ENCODE peak calls at places on chromosomes 5 and 9, in ten cellular contexts. Z is GM12878, K is A549, O is suprapubic skin, C is tibial nerve, P is SK-N-SH, U is ovary, M is K562, D is stomach, F is H1. Y is an unnamed sample. For H3K9me3, the result is how much of the 10 kb centered on the place peaks cover.

GRCh38 chr5:132086277-132086794 is 12.7 kb downstream of the CSF2 start:
- DNase-seq in Z (no peak), K (peak), O (peak), C (no peak), P (peak), U (no peak), M (peak), D (peak), F (no peak), Y (no peak)

GRCh38 chr5:122142480-122142879 is 13.1 kb downstream of the ZNF474 start:
- DNase-seq in Z (no peak), K (no peak), O (no peak), C (no peak), P (no peak), U (no peak), M (no peak), D (no peak), F (no peak), Y (no peak)

GRCh38 chr5:79702606-79703380 is 13.2 kb downstream of the CMYA5 start:
- DNase-seq in Z (no peak), K (peak), O (no peak), C (no peak), P (peak), U (no peak), M (peak), D (no peak), F (no peak), Y (no peak)

GRCh38 chr5:172114875-172115422 is 73.1 kb downstream of the STK10 start:
- DNase-seq in Z (peak), K (no peak), O (peak), C (no peak), P (no peak), U (no peak), M (no peak), D (peak), F (no peak), Y (peak)

GRCh38 chr9:19184144-19184917 is 46.2 kb upstream of the DENND4C start:
- DNase-seq in Z (peak), K (peak), O (peak), C (peak), P (peak), U (peak), M (peak), D (peak), F (no peak), Y (no peak)

GRCh38 chr5:107592515-107592914 is 78.2 kb downstream of the EFNA5 start:
- DNase-seq in Z (no peak), K (no peak), O (no peak), C (no peak), P (no peak), U (no peak), M (no peak), D (no peak), F (no peak), Y (no peak)

GRCh38 chr5:148817606-148818005 is 8.8 kb upstream of the ADRB2 start:
- DNase-seq in Z (no peak), K (no peak), O (no peak), C (no peak), P (no peak), U (no peak), M (no peak), D (no peak), F (no peak), Y (no peak)

GRCh38 chr9:82170079-82170662 is 181.6 kb downstream of the SPATA31D1 start:
- DNase-seq in Z (no peak), K (no peak), O (no peak), C (no peak), P (no peak), U (no peak), M (no peak), D (no peak), F (no peak), Y (no peak)

GRCh38 chr5:127723571-127723970 is 20.4 kb downstream of the CCDC192 start:
- DNase-seq in Z (no peak), K (no peak), O (no peak), C (peak), P (no peak), U (no peak), M (no peak), D (no peak), F (no peak), Y (peak)

GRCh38 chr9:127897194-127897692 is 2.2 kb downstream of the ST6GALNAC6 start:
- DNase-seq in Z (no peak), K (peak), O (peak), C (peak), P (peak), U (peak), M (peak), D (peak), F (no peak), Y (peak)

GRCh38 chr9:70883056-70883455 is 238.4 kb downstream of the TRPM3 start:
- DNase-seq in Z (no peak), K (no peak), O (no peak), C (no peak), P (no peak), U (no peak), M (no peak), D (no peak), F (no peak), Y (no peak)

GRCh38 chr9:18474778-18475177 is 825 bp downstream of the ADAMTSL1 start:
- DNase-seq in Z (no peak), K (no peak), O (no peak), C (no peak), P (no peak), U (no peak), M (no peak), D (no peak), F (no peak), Y (no peak)

GRCh38 chr5:43078956-43079355 is 38.8 kb upstream of the ANXA2R start:
- DNase-seq in Z (no peak), K (no peak), O (no peak), C (no peak), P (no peak), U (no peak), M (no peak), D (no peak), F (no peak), Y (no peak)

GRCh38 chr5:133842846-133843725 is 125.3 kb downstream of the C5orf15 start:
- DNase-seq in Z (no peak), K (no peak), O (peak), C (no peak), P (no peak), U (no peak), M (no peak), D (no peak), F (no peak), Y (no peak)

GRCh38 chr5:17005087-17005828 is 69.2 kb upstream of the MYO10 start:
- DNase-seq in Z (no peak), K (no peak), O (no peak), C (no peak), P (no peak), U (no peak), M (no peak), D (no peak), F (no peak), Y (no peak)

GRCh38 chr5:134086943-134087305 is 27.6 kb upstream of the TCF7 start:
- DNase-seq in Z (no peak), K (no peak), O (no peak), C (no peak), P (no peak), U (no peak), M (no peak), D (no peak), F (no peak), Y (no peak)

GRCh38 chr5:91052977-91053732 is 330.0 kb downstream of the ARRDC3 start:
- DNase-seq in Z (no peak), K (no peak), O (no peak), C (no peak), P (no peak), U (no peak), M (no peak), D (no peak), F (no peak), Y (no peak)

GRCh38 chr9:115202960-115203751 is 85.2 kb upstream of the TNC start:
- DNase-seq in Z (no peak), K (no peak), O (no peak), C (no peak), P (peak), U (no peak), M (no peak), D (no peak), F (no peak), Y (no peak)

GRCh38 chr5:122942164-122942914 is 94.2 kb downstream of the PPIC start:
- DNase-seq in Z (no peak), K (no peak), O (no peak), C (no peak), P (no peak), U (no peak), M (no peak), D (no peak), F (no peak), Y (no peak)

GRCh38 chr5:15183520-15183919 is 311.9 kb upstream of the ANKH start:
- DNase-seq in Z (no peak), K (no peak), O (no peak), C (no peak), P (no peak), U (no peak), M (no peak), D (no peak), F (no peak), Y (no peak)

GRCh38 chr5:181255276-181255675 is 5.7 kb downstream of the TRIM52 start:
- DNase-seq in Z (no peak), K (no peak), O (no peak), C (no peak), P (no peak), U (no peak), M (no peak), D (no peak), F (no peak), Y (no peak)

DNA sequence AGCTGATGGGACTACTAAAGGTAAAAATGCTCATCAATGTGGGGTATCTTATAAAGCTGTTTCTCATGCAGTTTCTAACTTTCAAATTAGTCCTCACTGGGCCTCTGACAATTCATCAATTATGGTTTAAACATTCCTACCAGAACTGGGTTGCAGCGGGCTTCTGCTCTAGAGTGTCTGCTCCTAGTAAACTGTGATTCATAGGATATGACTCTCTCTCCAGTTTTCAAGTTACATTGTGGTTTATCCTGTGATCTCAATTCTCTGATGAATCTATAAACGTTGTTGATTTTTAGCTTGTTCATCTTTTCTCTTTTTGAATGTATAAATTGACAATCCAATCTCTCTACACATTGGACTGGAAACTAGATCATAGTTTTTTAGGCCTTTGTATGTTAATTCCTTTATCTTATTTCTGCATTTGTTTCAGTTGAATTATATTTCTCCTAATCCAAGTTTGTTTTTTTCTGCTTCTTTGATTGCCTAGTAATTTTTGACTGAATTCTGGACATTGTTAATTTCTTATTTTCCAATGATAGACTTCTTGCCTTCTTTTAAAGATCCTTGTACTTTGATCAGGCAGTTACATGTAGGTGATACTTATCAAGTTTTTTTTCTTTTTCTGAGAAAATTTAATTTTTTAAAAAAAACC is 822.6 kb downstream of the TLE1 start:
- DNase-seq in Z (no peak), K (no peak), O (no peak), C (no peak), P (no peak), U (no peak), M (no peak), D (no peak), F (no peak), Y (no peak)
- TF ChIP-seq EP300 in Z (no peak), K (no peak), O (no peak), C (no peak), P (no peak), U (no peak), M (no peak), D (no peak), F (no peak), Y (no peak)

DNA sequence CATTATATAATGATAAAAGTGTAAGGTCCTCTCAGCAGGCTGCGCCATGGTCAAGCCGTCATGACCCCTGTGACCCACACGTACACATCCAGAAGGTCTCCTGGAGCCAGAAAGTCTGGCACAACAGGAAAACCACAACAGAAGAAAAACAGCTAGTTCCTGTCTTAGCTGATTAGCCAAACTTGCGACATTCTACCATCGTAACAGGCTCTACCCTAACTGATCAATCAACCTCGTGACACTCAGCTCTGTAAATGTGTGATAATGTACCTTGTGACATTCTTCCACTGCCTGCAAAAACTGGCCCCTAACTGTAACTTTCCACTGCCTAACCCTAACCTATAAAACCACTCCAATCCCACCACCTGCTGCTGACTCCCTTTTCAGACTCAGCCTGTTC is 316.4 kb upstream of the TUSC1 start:
- DNase-seq in Z (no peak), K (no peak), O (no peak), C (no peak), P (no peak), U (no peak), M (no peak), D (no peak), F (no peak), Y (no peak)
- H3K4me3 ChIP-seq in Z (no peak), K (no peak), O (no peak), C (no peak), P (no peak), U (no peak), M (no peak), D (no peak), F (no peak), Y (no peak)

DNA sequence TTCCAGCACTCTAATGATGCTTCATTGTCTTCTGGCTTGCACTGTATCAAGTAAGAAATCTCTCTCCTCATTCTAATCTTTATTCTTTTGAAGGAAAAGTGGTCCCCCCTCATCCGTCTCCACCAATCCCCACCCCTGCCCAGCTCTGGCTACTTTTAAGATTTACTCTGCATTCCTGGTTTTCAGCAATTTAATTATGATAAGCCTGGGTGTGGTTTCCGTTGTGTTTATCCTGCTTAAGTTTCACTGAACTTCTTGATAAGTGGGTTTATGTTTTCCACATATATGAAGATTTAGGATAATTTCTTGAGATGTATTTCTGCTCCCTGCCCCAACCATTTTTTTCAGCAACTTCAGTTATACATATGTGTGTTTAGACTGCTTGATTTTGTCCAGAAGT is 46.5 kb downstream of the PTBP3 start:
- DNase-seq in Z (no peak), K (no peak), O (no peak), C (no peak), P (no peak), U (no peak), M (peak), D (no peak), F (no peak), Y (no peak)
- H3K9me3 ChIP-seq in Z (under half), K (under half), O (under half), C (under half), P (under half), U (under half), M (under half), D (under half), F (under half), Y (under half)

GRCh38 chr5:68226564-68227073 is 11.1 kb downstream of the PIK3R1 start:
- DNase-seq in Z (no peak), K (no peak), O (no peak), C (no peak), P (no peak), U (no peak), M (no peak), D (no peak), F (no peak), Y (no peak)

GRCh38 chr5:68225188-68225910 is 9.8 kb downstream of the PIK3R1 start:
- DNase-seq in Z (no peak), K (no peak), O (peak), C (peak), P (no peak), U (peak), M (no peak), D (peak), F (no peak), Y (peak)

GRCh38 chr5:68225911-68226563 is 10.5 kb downstream of the PIK3R1 start:
- DNase-seq in Z (no peak), K (no peak), O (no peak), C (no peak), P (no peak), U (no peak), M (no peak), D (no peak), F (no peak), Y (no peak)

GRCh38 chr5:68222824-68223354 is 7.3 kb downstream of the PIK3R1 start:
- DNase-seq in Z (no peak), K (no peak), O (no peak), C (no peak), P (no peak), U (no peak), M (no peak), D (no peak), F (no peak), Y (no peak)

GRCh38 chr5:68224561-68225187 is 9.1 kb downstream of the PIK3R1 start:
- DNase-seq in Z (no peak), K (no peak), O (no peak), C (no peak), P (no peak), U (no peak), M (no peak), D (no peak), F (no peak), Y (no peak)
- TF ChIP-seq EP300 in Z (no peak), K (no peak), O (no peak), C (no peak), P (no peak), U (no peak), M (no peak), D (no peak), F (no peak), Y (no peak)

GRCh38 chr5:150484964-150485769 is 22.8 kb upstream of the NDST1 start:
- DNase-seq in Z (no peak), K (no peak), O (no peak), C (no peak), P (no peak), U (no peak), M (no peak), D (no peak), F (no peak), Y (no peak)
- H3K4me3 ChIP-seq in Z (peak), K (peak), O (peak), C (peak), P (peak), U (peak), M (peak), D (peak), F (peak), Y (peak)

GRCh38 chr5:76532061-76532460 is 91.1 kb downstream of the F2RL2 start:
- DNase-seq in Z (no peak), K (no peak), O (no peak), C (no peak), P (no peak), U (no peak), M (no peak), D (no peak), F (no peak), Y (no peak)
- H3K9me3 ChIP-seq in Z (under half), K (under half), O (under half), C (under half), P (under half), U (under half), M (under half), D (under half), F (under half), Y (under half)

GRCh38 chr9:126149661-126150060 is 177.0 kb upstream of the MVB12B start:
- DNase-seq in Z (no peak), K (no peak), O (no peak), C (no peak), P (peak), U (no peak), M (no peak), D (peak), F (no peak), Y (no peak)
- TF ChIP-seq EP300 in Z (no peak), K (no peak), O (no peak), C (no peak), P (no peak), U (no peak), M (no peak), D (no peak), F (no peak), Y (no peak)

DNA sequence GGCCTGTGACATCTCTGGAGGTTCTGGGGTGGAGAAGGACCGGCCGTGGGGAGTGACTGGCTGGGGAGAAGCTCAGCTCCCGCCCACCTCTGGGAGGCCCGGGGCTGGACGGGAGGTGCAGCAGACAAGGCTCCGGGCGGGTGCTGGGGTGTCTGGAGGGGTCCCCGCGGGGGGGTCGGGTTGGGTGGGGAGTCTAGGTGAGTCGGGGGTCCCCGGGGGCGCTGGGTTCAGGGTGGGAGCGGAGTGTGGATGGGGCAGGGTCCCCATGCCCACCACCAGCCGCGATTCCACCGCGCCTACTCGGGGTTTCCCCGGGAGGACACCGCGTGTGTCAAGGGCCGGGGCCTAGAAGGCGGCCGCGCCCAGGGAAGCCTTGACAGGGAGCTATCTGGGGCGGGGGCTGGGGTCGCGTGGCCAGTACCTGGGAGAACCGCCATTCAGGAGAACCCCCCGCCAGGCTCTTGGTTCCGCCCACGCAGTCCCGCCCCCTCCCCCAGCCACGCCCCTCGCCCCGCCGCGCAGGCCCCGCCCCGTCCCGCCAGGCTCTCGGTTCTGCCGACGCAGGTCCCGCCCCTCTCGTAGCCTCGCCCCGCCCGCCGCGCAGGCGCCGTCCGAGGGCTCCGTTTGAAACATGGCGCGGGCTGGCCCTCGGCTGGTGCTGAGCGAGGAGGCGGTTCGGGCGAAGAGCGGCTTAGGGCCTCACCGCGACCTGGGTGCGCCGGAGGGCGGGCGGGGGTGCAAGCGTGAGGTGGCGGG is at the start of gene CEP72:
- DNase-seq in Z (peak), K (peak), O (peak), C (peak), P (peak), U (peak), M (peak), D (peak), F (peak), Y (peak)
- H3K4me3 ChIP-seq in Z (peak), K (peak), O (peak), C (peak), P (peak), U (peak), M (peak), D (peak), F (peak), Y (peak)